ENCODE peak calls at places on chromosome 1, in six cellular contexts. X is GM12878, K is HepG2, C is K562, R is GM12891, J is H1. W is an unnamed sample.
A peak's percentile ranks its signal among the peaks of the same experiment; 100 is the strongest.

GRCh38 chr1:172928412-172928811 is 122.3 kb downstream of the TNFSF18 start:
- DNase-seq in K (no peak), X (no peak), C (no peak), R (no peak), J (no peak), W (no peak)

GRCh38 chr1:44237721-44238457 is 24.6 kb downstream of the DMAP1 start:
- DNase-seq in C (peak; percentile 97), R (peak; percentile 92), J (peak; percentile 91), K (no peak), X (no peak), W (peak; percentile 53)

GRCh38 chr1:2639203-2639602 is 6.4 kb upstream of the MMEL1 start:
- DNase-seq in K (no peak), C (no peak), J (no peak), X (no peak), R (no peak), W (no peak)

GRCh38 chr1:164725401-164725800 is 166.4 kb downstream of the PBX1 start:
- DNase-seq in X (no peak), R (no peak), C (no peak), K (no peak), J (no peak), W (no peak)

GRCh38 chr1:222589462-222590302 is at the start of gene TAF1A:
- DNase-seq in R (peak; percentile 48), C (peak; percentile 89), K (peak; percentile 89), J (peak; percentile 79), X (peak; percentile 43), W (peak; percentile 51)

GRCh38 chr1:153616885-153617428 is 832 bp upstream of the S100A14 start:
- DNase-seq in C (no peak), X (no peak), J (no peak), K (no peak), R (no peak), W (no peak)

GRCh38 chr1:175717610-175718195 is 25.7 kb downstream of the TNR start:
- DNase-seq in K (no peak), R (peak; percentile 8), C (no peak), X (no peak), J (no peak), W (no peak)

GRCh38 chr1:27296773-27297214 is 25.2 kb upstream of the TMEM222 start:
- DNase-seq in R (peak; percentile 56), J (peak; percentile 94), C (peak; percentile 77), K (peak; percentile 31), X (no peak), W (peak; percentile 48)

GRCh38 chr1:193519922-193520321 is 333.5 kb upstream of the B3GALT2 start:
- DNase-seq in K (peak; percentile 31), R (no peak), C (no peak), X (no peak), J (no peak), W (no peak)

GRCh38 chr1:209154916-209155315 is 428.6 kb upstream of the CAMK1G start:
- DNase-seq in X (no peak), C (no peak), K (no peak), R (no peak), J (no peak), W (no peak)

GRCh38 chr1:43507296-43508295 is 23.1 kb upstream of the PTPRF start:
- DNase-seq in X (no peak), R (no peak), C (no peak), J (peak; percentile 32), K (no peak), W (no peak)

GRCh38 chr1:33256701-33257387 is 552 bp downstream of the ZNF362 start:
- DNase-seq in J (no peak), C (no peak), K (peak; percentile 88), R (peak; percentile 48), X (no peak), W (peak; percentile 50)

GRCh38 chr1:203471841-203472240 is 3.8 kb upstream of the PRELP start:
- DNase-seq in J (no peak), R (no peak), K (no peak), C (no peak), X (no peak), W (no peak)

GRCh38 chr1:160406131-160406968 is 6.0 kb downstream of the VANGL2 start:
- DNase-seq in J (peak; percentile 39), X (no peak), C (no peak), K (no peak), R (no peak), W (no peak)

GRCh38 chr1:7703321-7704213 is 67.5 kb upstream of the VAMP3 start:
- DNase-seq in C (peak; percentile 70), R (no peak), K (no peak), X (no peak), J (peak; percentile 73), W (no peak)

GRCh38 chr1:56189946-56190920 is 389.1 kb downstream of the PLPP3 start:
- DNase-seq in J (no peak), C (no peak), R (no peak), X (no peak), K (peak; percentile 99), W (no peak)

GRCh38 chr1:191608367-191608766 is 549.9 kb upstream of the RGS18 start:
- DNase-seq in J (no peak), K (peak; percentile 16), C (no peak), R (no peak), X (no peak), W (no peak)
- TF ChIP-seq TAF1 in J (no peak), K (no peak), C (no peak), R (no peak), X (no peak), W (no peak)

DNA sequence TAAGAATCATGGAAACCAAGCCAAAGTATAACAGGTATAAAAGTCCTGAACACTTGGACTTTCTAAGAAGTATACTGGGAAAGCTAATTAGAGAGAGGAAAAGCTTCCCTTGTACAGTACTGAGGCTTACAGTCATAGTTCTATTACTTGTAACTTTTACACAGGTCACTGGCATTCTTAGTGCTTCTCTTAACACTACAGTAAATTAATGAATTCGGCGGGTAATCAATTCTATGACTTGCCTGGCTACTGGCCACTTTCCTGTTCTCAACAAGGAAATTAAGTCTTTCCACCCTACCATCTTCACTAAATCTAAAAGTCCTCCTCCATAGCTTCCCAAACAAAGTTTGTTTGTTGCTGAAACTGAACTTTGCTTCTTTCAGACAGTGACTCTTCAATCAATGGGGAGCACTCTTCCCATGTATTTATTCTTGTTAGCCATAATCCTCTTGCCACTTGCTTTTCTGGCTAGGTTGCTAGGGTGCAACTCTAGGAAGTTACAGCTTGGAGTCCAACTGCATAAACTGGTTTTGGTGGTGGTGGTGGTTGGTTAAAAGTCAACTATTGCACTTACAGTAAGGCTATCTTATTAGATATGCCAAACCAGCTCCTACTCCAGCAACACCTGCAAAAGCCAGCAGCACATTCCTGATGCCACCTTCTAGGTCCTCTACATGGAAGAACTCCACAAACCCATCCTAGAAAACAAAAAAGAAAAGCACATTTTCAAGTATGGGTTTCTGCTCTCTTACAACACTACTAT is 2.4 kb downstream of the MCL1 start:
- DNase-seq in K (peak; percentile 71), R (no peak), C (peak; percentile 4), J (no peak), X (no peak), W (no peak)
- TF ChIP-seq POLR2AphosphoS5 in K (peak; percentile 35), R (peak; percentile 20), C (peak; percentile 18), J (peak; percentile 27), X (peak; percentile 71), W (no peak)

GRCh38 chr1:156214024-156214748 is 1.4 kb downstream of the PMF1 start:
- DNase-seq in C (peak; percentile 49), R (no peak), X (no peak), K (peak; percentile 45), J (no peak), W (no peak)

GRCh38 chr1:156211243-156211642 is 1.6 kb upstream of the PMF1 start:
- DNase-seq in C (no peak), X (no peak), K (no peak), J (no peak), R (no peak), W (no peak)

GRCh38 chr1:156213644-156213966 is 798 bp downstream of the PMF1 start:
- DNase-seq in C (no peak), J (no peak), X (no peak), K (no peak), R (no peak), W (no peak)

GRCh38 chr1:156212130-156212529 is 677 bp upstream of the PMF1 start:
- DNase-seq in J (no peak), C (no peak), K (no peak), X (no peak), R (no peak), W (no peak)

GRCh38 chr1:156212833-156213643 is at the start of gene PMF1:
- DNase-seq in K (peak; percentile 92), C (peak; percentile 98), R (peak; percentile 98), J (peak; percentile 97), X (peak; percentile 88), W (peak; percentile 100)
- TF ChIP-seq POLR2A in K (peak; percentile 92), C (peak; percentile 98), R (peak; percentile 85), J (peak; percentile 97), X (peak; percentile 94), W (peak; percentile 91)

DNA sequence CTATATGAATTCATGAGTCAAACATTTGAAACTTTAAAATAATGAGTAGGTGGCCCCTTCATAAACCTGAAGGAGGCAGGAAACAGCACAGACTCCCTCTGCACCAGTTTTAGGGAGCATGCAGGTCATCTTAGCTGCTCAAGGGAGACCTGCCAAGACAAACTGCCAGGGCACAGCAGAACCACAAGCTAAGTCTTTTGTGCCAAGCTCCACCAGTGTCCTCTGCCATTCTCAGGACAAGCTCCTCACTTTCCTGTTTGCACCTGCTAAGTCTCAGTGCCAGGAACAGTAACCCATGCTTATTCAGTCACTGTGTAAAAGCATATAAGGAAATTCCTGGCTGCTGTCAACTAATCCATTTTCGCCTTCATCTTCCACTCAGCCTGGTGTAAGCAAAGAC is 368.9 kb downstream of the SEC16B start:
- DNase-seq in K (no peak), C (no peak), R (no peak), X (no peak), J (no peak), W (no peak)
- TF ChIP-seq TAF1 in K (no peak), C (no peak), R (no peak), X (no peak), J (no peak), W (no peak)

W was measured in GM12892.